ENCODE peak calls at places on chromosomes 11 and 22, in nine cellular contexts. O is naive thymus-derived CD4-positive, alpha-beta T cell; I is dermis blood vessel endothelial cell; W is GM20000; L is posterior cingulate gyrus; H is Calu3; U is NCI-H2081; A is posterior vena cava; J is H4. Q is an unnamed sample.

GRCh38 chr11:45578286-45578685 is 87.1 kb downstream of the CHST1 start:
- DNase-seq in O (no peak), I (no peak), W (no peak), L (no peak), H (no peak), U (peak), A (peak), J (no peak), Q (no peak)

GRCh38 chr11:9861860-9862725 is 198.2 kb downstream of the SWAP70 start:
- DNase-seq in O (peak), I (peak), W (peak), L (no peak), H (peak), U (peak), A (no peak), J (peak), Q (no peak)

GRCh38 chr11:4068962-4069361 is 25.6 kb upstream of the RRM1 start:
- DNase-seq in O (no peak), I (no peak), W (no peak), L (no peak), H (no peak), U (no peak), A (no peak), J (peak), Q (no peak)

GRCh38 chr11:640021-640706 is 3.1 kb downstream of the DRD4 start:
- DNase-seq in O (no peak), I (peak), W (no peak), L (no peak), H (no peak), U (no peak), A (peak), J (no peak), Q (no peak)

GRCh38 chr11:133710681-133711240 is 134.6 kb downstream of the SPATA19 start:
- DNase-seq in O (no peak), I (no peak), W (no peak), L (no peak), H (no peak), U (no peak), A (no peak), J (no peak), Q (no peak)

GRCh38 chr22:22401381-22401780 is 107.2 kb downstream of the ZNF280B start:
- DNase-seq in O (no peak), I (no peak), W (no peak), L (no peak), H (no peak), U (no peak), A (no peak), J (no peak), Q (no peak)

GRCh38 chr11:5691963-5692358 is 2.4 kb downstream of the TRIM22 start:
- DNase-seq in O (peak), I (no peak), W (no peak), L (no peak), H (no peak), U (no peak), A (no peak), J (no peak), Q (no peak)

GRCh38 chr22:42313804-42314581 is 43.5 kb upstream of the TCF20 start:
- DNase-seq in O (peak), I (peak), W (peak), L (peak), H (peak), U (peak), A (no peak), J (peak), Q (peak)

GRCh38 chr11:131372243-131372930 is 2.0 kb downstream of the NTM start:
- DNase-seq in O (no peak), I (no peak), W (no peak), L (no peak), H (no peak), U (no peak), A (no peak), J (no peak), Q (no peak)

GRCh38 chr22:47367993-47368945 is 605.8 kb downstream of the TBC1D22A start:
- DNase-seq in O (no peak), I (no peak), W (no peak), L (peak), H (no peak), U (no peak), A (peak), J (no peak), Q (no peak)

GRCh38 chr11:62851807-62852522 is 12.6 kb upstream of the WDR74 start:
- DNase-seq in O (no peak), I (no peak), W (no peak), L (no peak), H (no peak), U (no peak), A (no peak), J (peak), Q (no peak)

GRCh38 chr11:125138966-125139365 is 25.6 kb upstream of the PKNOX2 start:
- DNase-seq in O (no peak), I (no peak), W (no peak), L (no peak), H (no peak), U (no peak), A (no peak), J (no peak), Q (no peak)

GRCh38 chr11:134754823-134755198 is 342.8 kb upstream of the B3GAT1 start:
- DNase-seq in O (no peak), I (no peak), W (no peak), L (no peak), H (no peak), U (no peak), A (no peak), J (no peak), Q (no peak)

GRCh38 chr22:50729391-50730012 is 8.5 kb upstream of the ACR start:
- DNase-seq in O (no peak), I (no peak), W (no peak), L (peak), H (no peak), U (peak), A (peak), J (no peak), Q (peak)

GRCh38 chr11:132784441-132784840 is 747.9 kb downstream of the OPCML start:
- DNase-seq in O (no peak), I (no peak), W (no peak), L (no peak), H (no peak), U (no peak), A (no peak), J (peak), Q (no peak)